ENCODE peak calls at places on chromosomes 4 and X, in eight cellular contexts. X is neural progenitor cell, G is cardiac muscle cell, J is fibroblast of lung, Q is sigmoid colon, O is GM23248, E is transverse colon, V is aorta. N is an unnamed sample.

GRCh38 chr4:116217781-116218180 is 867.6 kb downstream of the TRAM1L1 start:
- DNase-seq in X (no peak), G (no peak), J (peak; percentile 3), Q (no peak), O (no peak), E (no peak), V (no peak), N (no peak)

GRCh38 chrX:135484636-135485289 is 35.7 kb upstream of the INTS6L start:
- DNase-seq in X (peak; percentile 31), G (peak; percentile 48), J (peak; percentile 55), Q (no peak), O (peak; percentile 63), E (no peak), V (no peak), N (peak; percentile 26)

GRCh38 chrX:109393859-109394258 is 88.0 kb downstream of the GUCY2F start:
- DNase-seq in X (peak; percentile 17), G (no peak), J (no peak), Q (no peak), O (no peak), E (no peak), V (no peak), N (no peak)

GRCh38 chr4:87066403-87067119 is 131.8 kb downstream of the AFF1 start:
- DNase-seq in X (peak; percentile 39), G (peak; percentile 43), J (no peak), Q (no peak), O (no peak), E (no peak), V (no peak), N (no peak)

GRCh38 chr4:176464748-176465147 is 145.0 kb downstream of the SPCS3 start:
- DNase-seq in X (no peak), G (no peak), J (no peak), Q (no peak), O (no peak), E (no peak), V (no peak), N (no peak)

GRCh38 chr4:102787096-102787867 is 26.5 kb upstream of the MANBA start:
- DNase-seq in X (no peak), G (no peak), J (peak; percentile 63), Q (no peak), O (peak; percentile 79), E (no peak), V (peak; percentile 53), N (no peak)

GRCh38 chr4:45215976-45216542 is 489.7 kb upstream of the GNPDA2 start:
- DNase-seq in X (no peak), G (no peak), J (no peak), Q (no peak), O (no peak), E (no peak), V (no peak), N (no peak)

GRCh38 chr4:147336252-147336651 is 144.6 kb upstream of the EDNRA start:
- DNase-seq in X (no peak), G (no peak), J (peak; percentile 53), Q (no peak), O (peak; percentile 3), E (no peak), V (no peak), N (no peak)

GRCh38 chrX:40729923-40730584 is 5.3 kb downstream of the MED14 start:
- DNase-seq in X (no peak), G (no peak), J (no peak), Q (no peak), O (no peak), E (peak; percentile 30), V (no peak), N (peak; percentile 93)

GRCh38 chr4:39846135-39846534 is 131.6 kb downstream of the PDS5A start:
- DNase-seq in X (no peak), G (no peak), J (peak; percentile 58), Q (no peak), O (peak; percentile 41), E (peak; percentile 13), V (no peak), N (no peak)

GRCh38 chr4:182278729-182279128 is 35.5 kb downstream of the TENM3 start:
- DNase-seq in X (no peak), G (no peak), J (no peak), Q (no peak), O (no peak), E (no peak), V (no peak), N (no peak)

GRCh38 chrX:39969099-39969825 is 128.5 kb downstream of the BCOR start:
- DNase-seq in X (peak; percentile 55), G (peak; percentile 28), J (no peak), Q (no peak), O (no peak), E (no peak), V (no peak), N (no peak)

GRCh38 chr4:112910109-112910736 is 139.2 kb upstream of the ANK2 start:
- DNase-seq in X (peak; percentile 11), G (peak; percentile 17), J (peak; percentile 68), Q (no peak), O (peak; percentile 70), E (no peak), V (no peak), N (no peak)

GRCh38 chr4:77095101-77095826 is 19.5 kb upstream of the CCNI start:
- DNase-seq in X (peak; percentile 88), G (peak; percentile 81), J (peak; percentile 55), Q (peak; percentile 86), O (peak; percentile 80), E (peak; percentile 84), V (peak; percentile 90), N (peak; percentile 76)

GRCh38 chrX:129782015-129782495 is 2.3 kb downstream of the SASH3 start:
- DNase-seq in X (no peak), G (no peak), J (no peak), Q (no peak), O (no peak), E (no peak), V (no peak), N (no peak)

GRCh38 chrX:129782706-129783105 is 3.0 kb downstream of the SASH3 start:
- DNase-seq in X (no peak), G (no peak), J (no peak), Q (no peak), O (no peak), E (no peak), V (no peak), N (no peak)

GRCh38 chrX:129785160-129785947 is 5.6 kb downstream of the SASH3 start:
- DNase-seq in X (no peak), G (no peak), J (no peak), Q (peak; percentile 42), O (no peak), E (no peak), V (peak; percentile 49), N (no peak)

GRCh38 chrX:129781134-129782014 is 1.6 kb downstream of the SASH3 start:
- DNase-seq in X (no peak), G (no peak), J (no peak), Q (no peak), O (no peak), E (peak; percentile 67), V (peak; percentile 69), N (peak; percentile 49)

GRCh38 chrX:129783176-129783776 is 3.5 kb downstream of the SASH3 start:
- DNase-seq in X (no peak), G (no peak), J (no peak), Q (peak; percentile 42), O (no peak), E (no peak), V (peak; percentile 48), N (no peak)
- H3K36me3 ChIP-seq in X (no peaks in the 10 kb centered on the region), G (no peaks in the 10 kb centered on the region), J (no peaks in the 10 kb centered on the region), Q (no peaks in the 10 kb centered on the region), O (no peaks in the 10 kb centered on the region), E (no peaks in the 10 kb centered on the region), V (no peaks in the 10 kb centered on the region), N (no peaks in the 10 kb centered on the region)

DNA sequence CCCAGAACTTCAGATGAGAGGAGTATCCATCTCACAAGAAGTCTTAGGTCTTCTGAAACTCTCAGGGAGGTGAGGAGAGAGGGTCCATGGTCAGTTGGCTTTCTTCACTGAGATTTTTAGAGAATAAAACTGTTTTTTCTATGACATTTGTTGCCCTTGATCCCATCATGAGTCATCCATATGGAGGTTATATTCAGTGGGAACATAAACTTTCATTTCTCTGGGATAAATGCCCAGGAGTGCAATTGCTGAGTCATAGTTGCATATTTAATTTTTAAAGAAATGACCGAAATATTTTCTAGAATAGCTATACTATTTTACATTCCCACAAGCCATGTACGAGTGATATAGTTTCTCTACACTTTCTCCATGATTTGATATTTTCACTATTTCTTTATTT is 67.1 kb downstream of the JADE3 start:
- DNase-seq in X (no peak), G (no peak), J (peak; percentile 69), Q (no peak), O (peak; percentile 74), E (no peak), V (no peak), N (no peak)
- H3K27ac ChIP-seq in X (no peak overlapping the region), G (no peak overlapping the region), J (peak overlapping the region; percentile 11), Q (peak overlapping the region; percentile 33), O (peak overlapping the region; percentile 95), E (no peak overlapping the region), V (no peak overlapping the region), N (no peak overlapping the region)

DNA sequence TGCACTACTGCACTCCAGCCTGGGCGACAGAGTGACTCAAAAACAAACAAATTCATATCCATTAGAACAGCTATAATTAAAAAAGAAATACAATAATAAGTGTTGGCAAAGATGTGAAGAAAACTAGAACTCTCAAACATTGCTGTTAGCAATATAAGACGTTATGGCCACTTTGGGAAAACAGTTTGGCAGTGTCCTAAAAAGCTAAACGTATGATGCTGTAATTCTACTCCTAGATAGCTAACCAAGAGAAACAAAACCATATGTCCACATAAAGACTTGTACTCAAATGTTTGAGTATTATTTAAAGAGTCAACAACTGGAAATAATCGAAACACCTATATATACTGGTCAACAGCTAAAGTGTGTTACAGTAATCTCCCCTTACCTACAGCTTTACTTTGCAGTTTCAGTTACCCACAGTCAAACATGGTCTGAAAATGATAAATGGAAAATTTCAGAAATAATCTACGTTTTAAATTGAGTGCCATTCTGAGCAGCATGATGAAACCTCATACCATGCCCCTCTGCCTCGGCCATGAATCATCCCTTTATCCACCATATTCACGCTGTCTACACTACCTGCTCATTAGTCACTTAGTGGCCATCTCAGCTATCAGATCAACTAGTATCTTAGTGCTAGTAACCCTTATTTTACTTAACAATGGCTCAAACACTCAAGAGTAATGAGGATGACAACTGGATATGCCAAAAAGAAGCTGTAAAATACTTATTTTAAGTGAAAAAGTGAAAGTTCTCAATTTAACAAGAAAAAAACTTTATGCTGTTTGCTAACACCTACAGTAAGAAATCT is 4.9 kb downstream of the ELF2 start:
- DNase-seq in X (no peak), G (no peak), J (peak; percentile 60), Q (no peak), O (peak; percentile 77), E (no peak), V (no peak), N (no peak)
- H3K4me3 ChIP-seq in X (no peak overlapping the region), G (no peak overlapping the region), J (no peak overlapping the region), Q (no peak overlapping the region), O (peak overlapping the region; percentile 22), E (no peak overlapping the region), V (peak overlapping the region; percentile 10), N (no peak overlapping the region)

DNA sequence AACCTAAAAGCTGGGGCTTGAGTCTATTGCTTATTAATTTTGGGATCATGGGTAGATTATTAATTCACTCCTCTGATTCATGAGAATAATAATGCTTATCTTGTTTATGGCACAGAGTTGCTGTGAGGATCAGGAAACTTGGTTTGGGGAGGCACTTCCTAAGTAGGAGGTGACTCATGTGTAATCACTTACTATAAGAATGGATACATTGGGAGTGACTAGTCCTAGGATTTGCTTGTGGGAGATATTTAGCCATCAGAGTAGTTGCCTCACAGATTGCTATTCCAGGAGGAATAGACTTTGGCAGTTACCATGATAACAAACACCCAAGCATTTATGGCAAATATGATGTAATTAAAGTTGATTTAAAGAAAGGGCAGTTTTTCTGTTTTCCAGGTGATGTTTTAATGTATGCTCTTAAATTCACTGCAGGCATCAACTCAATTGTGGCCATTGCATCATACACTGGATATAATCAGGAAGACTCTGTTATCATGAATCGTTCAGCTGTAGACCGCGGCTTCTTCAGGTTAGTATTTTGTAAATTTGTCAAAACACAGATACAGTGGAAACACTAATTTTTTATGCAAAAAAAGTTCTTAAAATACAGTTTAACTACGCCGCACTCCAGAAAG is 41.9 kb downstream of the POLR2B start:
- DNase-seq in X (no peak), G (no peak), J (peak; percentile 88), Q (no peak), O (peak; percentile 91), E (no peak), V (no peak), N (peak; percentile 29)
- H3K36me3 ChIP-seq in X (peaks cover 30% of the 10 kb centered on the region), G (peaks cover 72% of the 10 kb centered on the region), J (peaks cover 10% of the 10 kb centered on the region), Q (peaks cover 97% of the 10 kb centered on the region), O (peaks cover 54% of the 10 kb centered on the region), E (peaks cover 1% of the 10 kb centered on the region), V (peaks cover 6% of the 10 kb centered on the region), N (peaks cover 35% of the 10 kb centered on the region)

N was measured in small intestine.